ENCODE peak calls at places on chromosomes 2 and 18, in eight cellular contexts. E, Z, L, A, B, M, R and S are unnamed samples.
A peak's percentile ranks its signal among the peaks of the same experiment; 100 is the strongest.

GRCh38 chr2:153287109-153287801 is 191.3 kb downstream of the RPRM start:
- DNase-seq in E (peak; percentile 54), Z (peak; percentile 54), L (peak; percentile 90), A (no peak), B (peak; percentile 18), M (no peak), R (no peak), S (no peak)

GRCh38 chr2:229875549-229875948 is 46.3 kb downstream of the TRIP12 start:
- DNase-seq in E (no peak), Z (no peak), L (no peak), A (no peak), B (no peak), M (no peak), R (no peak), S (no peak)

GRCh38 chr2:240791821-240792657 is 28.0 kb downstream of the KIF1A start:
- DNase-seq in E (peak; percentile 67), Z (no peak), L (peak; percentile 48), A (no peak), B (no peak), M (peak; percentile 53), R (no peak), S (peak; percentile 11)

GRCh38 chr2:240782221-240782885 is 37.7 kb downstream of the KIF1A start:
- DNase-seq in E (no peak), Z (no peak), L (no peak), A (no peak), B (no peak), M (peak; percentile 63), R (no peak), S (no peak)

GRCh38 chr2:240791211-240791800 is 28.7 kb downstream of the KIF1A start:
- DNase-seq in E (no peak), Z (no peak), L (no peak), A (no peak), B (no peak), M (peak; percentile 59), R (no peak), S (no peak)

GRCh38 chr2:185372188-185372587 is 366.4 kb upstream of the FSIP2 start:
- DNase-seq in E (peak; percentile 28), Z (peak; percentile 21), L (no peak), A (no peak), B (no peak), M (no peak), R (peak; percentile 63), S (peak; percentile 85)

GRCh38 chr2:181457741-181458425 is 697 bp downstream of the ITGA4 start:
- DNase-seq in E (peak; percentile 51), Z (peak; percentile 36), L (peak; percentile 61), A (no peak), B (peak; percentile 84), M (peak; percentile 93), R (peak; percentile 61), S (peak; percentile 66)

GRCh38 chr2:167133614-167134013 is 245.3 kb downstream of the XIRP2 start:
- DNase-seq in E (no peak), Z (no peak), L (no peak), A (no peak), B (no peak), M (no peak), R (no peak), S (no peak)

GRCh38 chr2:74884118-74884517 is 50.2 kb downstream of the HK2 start:
- DNase-seq in E (no peak), Z (no peak), L (no peak), A (no peak), B (no peak), M (no peak), R (no peak), S (no peak)

DNA sequence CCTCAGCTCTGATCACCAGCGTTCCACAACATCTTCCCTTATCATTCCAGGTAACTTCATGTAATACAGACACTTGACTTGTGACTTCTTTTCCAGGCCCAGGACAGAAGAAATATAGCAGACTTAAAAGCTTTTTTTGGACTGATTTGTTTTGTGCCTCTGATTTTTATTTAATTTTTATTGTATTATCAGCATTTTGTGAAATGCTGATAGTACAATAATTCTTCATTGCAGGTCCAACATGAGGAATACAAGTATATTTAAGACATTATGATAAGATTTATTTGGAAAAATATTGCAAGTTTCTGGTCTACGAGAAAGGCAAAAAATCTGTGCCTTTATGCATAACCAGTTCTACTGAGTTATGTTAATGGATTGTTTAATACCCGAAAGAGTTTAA is 94.5 kb upstream of the THUMPD2 start:
- DNase-seq in E (no peak), Z (no peak), L (no peak), A (no peak), B (no peak), M (no peak), R (no peak), S (no peak)
- H3K27me3 ChIP-seq in E (no peaks in the 10 kb centered on the region), Z (no peaks in the 10 kb centered on the region), L (no peaks in the 10 kb centered on the region), A (no peaks in the 10 kb centered on the region), B (no peaks in the 10 kb centered on the region), M (no peaks in the 10 kb centered on the region), R (no peaks in the 10 kb centered on the region), S (no peaks in the 10 kb centered on the region)

DNA sequence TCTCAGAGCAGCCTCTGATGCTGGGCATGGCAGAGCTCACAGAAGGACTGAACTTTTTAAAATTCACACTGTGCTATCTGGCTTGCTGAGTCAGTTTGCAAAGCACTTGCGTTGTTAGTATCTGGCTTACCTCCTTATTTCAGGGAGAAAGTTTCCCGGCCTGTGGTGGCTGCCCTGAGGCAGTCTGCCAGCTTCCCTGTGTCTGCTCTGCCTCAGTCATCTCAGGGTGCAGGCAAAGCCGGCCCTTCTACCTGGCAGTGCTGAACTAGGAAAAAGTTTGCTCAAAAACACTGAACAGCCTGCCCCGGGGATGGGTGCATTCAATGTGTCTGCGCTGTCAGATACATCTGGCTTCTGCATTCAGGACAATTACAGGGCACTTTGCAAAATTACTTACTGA is 90.2 kb upstream of the UXS1 start:
- DNase-seq in E (no peak), Z (no peak), L (no peak), A (no peak), B (no peak), M (no peak), R (no peak), S (no peak)
- H3K27me3 ChIP-seq in E (no peaks in the 10 kb centered on the region), Z (no peaks in the 10 kb centered on the region), L (no peaks in the 10 kb centered on the region), A (no peaks in the 10 kb centered on the region), B (no peaks in the 10 kb centered on the region), M (no peaks in the 10 kb centered on the region), R (no peaks in the 10 kb centered on the region), S (peaks cover 41% of the 10 kb centered on the region)

DNA sequence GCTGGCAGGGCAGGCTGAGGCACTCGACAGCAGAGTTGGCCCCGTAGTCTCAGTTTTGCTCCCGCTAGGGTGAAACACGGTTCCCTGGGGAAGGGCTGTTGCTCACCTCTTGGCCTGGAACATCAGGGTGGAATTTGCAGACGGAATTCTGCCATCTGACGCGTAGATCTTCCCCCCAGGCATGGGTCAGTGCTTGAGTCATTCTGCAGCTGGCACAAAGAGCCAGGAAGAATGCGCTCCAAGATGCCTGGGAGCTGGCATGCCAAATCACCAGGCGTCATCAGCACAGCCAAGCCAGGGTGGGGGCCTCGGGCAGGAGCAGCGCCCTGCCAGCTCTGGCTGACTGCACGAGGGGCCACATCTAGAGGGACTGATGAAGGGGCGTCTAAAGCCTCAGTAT is 42.7 kb downstream of the ODC1 start:
- DNase-seq in E (no peak), Z (no peak), L (no peak), A (peak; percentile 95), B (peak; percentile 97), M (no peak), R (peak; percentile 49), S (peak; percentile 92)
- H3K27me3 ChIP-seq in E (no peaks in the 10 kb centered on the region), Z (no peaks in the 10 kb centered on the region), L (no peaks in the 10 kb centered on the region), A (no peaks in the 10 kb centered on the region), B (no peaks in the 10 kb centered on the region), M (no peaks in the 10 kb centered on the region), R (no peaks in the 10 kb centered on the region), S (peaks cover 20% of the 10 kb centered on the region)

DNA sequence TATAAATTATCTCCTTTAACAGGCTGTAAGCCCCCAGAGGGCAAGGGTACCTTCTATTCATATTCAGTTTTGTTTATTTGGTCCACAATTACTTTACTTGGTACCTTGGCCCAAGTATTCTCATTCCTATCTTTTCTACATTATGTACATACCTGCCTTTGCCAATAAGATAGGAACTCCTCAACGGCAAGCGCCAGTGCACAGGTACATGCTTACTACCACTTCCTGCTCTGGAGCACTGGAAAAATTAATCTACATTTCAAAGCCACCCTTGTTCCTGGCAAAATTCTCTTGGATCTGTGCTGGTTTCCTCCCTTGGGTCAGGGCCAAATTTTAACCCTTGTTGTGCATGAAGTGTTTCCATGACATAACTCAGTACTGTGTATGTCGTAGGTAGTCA is 34.3 kb upstream of the LMAN1 start:
- DNase-seq in E (no peak), Z (no peak), L (no peak), A (no peak), B (no peak), M (no peak), R (no peak), S (no peak)
- H3K27me3 ChIP-seq in E (no peaks in the 10 kb centered on the region), Z (no peaks in the 10 kb centered on the region), L (no peaks in the 10 kb centered on the region), A (no peaks in the 10 kb centered on the region), B (no peaks in the 10 kb centered on the region), M (no peaks in the 10 kb centered on the region), R (no peaks in the 10 kb centered on the region), S (no peaks in the 10 kb centered on the region)

DNA sequence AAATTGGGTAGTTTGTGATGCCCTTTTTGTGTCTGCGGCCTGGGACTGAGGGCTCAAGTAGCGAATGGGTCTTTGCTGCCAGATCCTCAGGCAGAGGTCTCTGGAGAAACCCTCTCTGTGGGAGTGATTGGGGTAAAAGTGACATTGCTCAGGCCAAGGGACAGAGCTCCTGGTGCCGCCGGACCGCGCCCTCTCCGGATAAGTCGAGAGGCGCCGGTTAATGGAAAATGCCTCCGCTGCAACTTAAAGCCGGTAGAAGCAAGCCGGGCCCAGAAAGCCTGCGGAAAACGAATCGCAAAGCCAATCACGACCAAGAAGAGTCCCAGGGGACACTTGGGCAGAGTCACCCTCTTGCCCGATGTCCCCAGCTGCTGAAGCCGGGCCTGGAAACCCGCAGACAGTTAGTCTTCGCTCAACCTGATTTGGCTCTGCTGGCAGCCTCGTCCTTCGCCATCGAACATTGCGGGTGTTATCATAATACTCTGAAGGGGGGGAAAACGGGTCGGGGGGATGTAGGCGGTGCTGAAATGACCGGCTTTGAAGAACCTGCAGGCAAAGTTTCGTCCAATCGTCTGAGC is 347 bp upstream of the HOXD12 start:
- DNase-seq in E (no peak), Z (no peak), L (no peak), A (no peak), B (no peak), M (no peak), R (no peak), S (no peak)
- H3K27me3 ChIP-seq in E (peaks cover 99% of the 10 kb centered on the region), Z (no peaks in the 10 kb centered on the region), L (peaks cover 100% of the 10 kb centered on the region), A (peaks cover 69% of the 10 kb centered on the region), B (peaks cover 2% of the 10 kb centered on the region), M (peaks cover 96% of the 10 kb centered on the region), R (peaks cover 100% of the 10 kb centered on the region), S (peaks cover 97% of the 10 kb centered on the region)

GRCh38 chr2:162833345-162833744 is 5.2 kb downstream of the KCNH7 start:
- DNase-seq in E (no peak), Z (no peak), L (no peak), A (no peak), B (no peak), M (no peak), R (no peak), S (no peak)
- H3K27me3 ChIP-seq in E (peaks cover 23% of the 10 kb centered on the region), Z (peaks cover 55% of the 10 kb centered on the region), L (peaks cover 53% of the 10 kb centered on the region), A (peaks cover 9% of the 10 kb centered on the region), B (no peaks in the 10 kb centered on the region), M (no peaks in the 10 kb centered on the region), R (peaks cover 10% of the 10 kb centered on the region), S (peaks cover 7% of the 10 kb centered on the region)